ENCODE peak calls at places on chromosomes 5 and 9, in four cellular contexts. One of them, this sample, is unnamed.

GRCh38 chr5:129698661-129699060 is 49.2 kb upstream of the MINAR2 start:
- DNase-seq in stimulated activated CD8-positive, alpha-beta memory T cell treated with anti-CD3 and anti-CD28 coated beads, Interleukin-7, amount 100 ng/mL, for 1 hour: no peak
- DNase-seq in H54: no peak
- DNase-seq in effector CD8-positive, alpha-beta T cell: no peak
- DNase-seq in this sample: no peak

GRCh38 chr9:2174911-2175310 is 159.8 kb downstream of the SMARCA2 start:
- DNase-seq in H54: no peak
- DNase-seq in effector CD8-positive, alpha-beta T cell: no peak
- DNase-seq in stimulated activated CD8-positive, alpha-beta memory T cell treated with anti-CD3 and anti-CD28 coated beads, Interleukin-7, amount 100 ng/mL, for 1 hour: no peak
- DNase-seq in this sample: no peak

GRCh38 chr5:76958976-76959767 is 6.3 kb downstream of the CRHBP start:
- DNase-seq in effector CD8-positive, alpha-beta T cell: no peak
- DNase-seq in stimulated activated CD8-positive, alpha-beta memory T cell treated with anti-CD3 and anti-CD28 coated beads, Interleukin-7, amount 100 ng/mL, for 1 hour: no peak
- DNase-seq in H54: peak
- DNase-seq in this sample: peak

GRCh38 chr9:20087481-20087880 is 298.6 kb upstream of the SLC24A2 start:
- DNase-seq in H54: no peak
- DNase-seq in stimulated activated CD8-positive, alpha-beta memory T cell treated with anti-CD3 and anti-CD28 coated beads, Interleukin-7, amount 100 ng/mL, for 1 hour: no peak
- DNase-seq in effector CD8-positive, alpha-beta T cell: no peak
- DNase-seq in this sample: no peak

GRCh38 chr5:112366987-112367386 is 52.1 kb downstream of the EPB41L4A start:
- DNase-seq in effector CD8-positive, alpha-beta T cell: no peak
- DNase-seq in H54: no peak
- DNase-seq in stimulated activated CD8-positive, alpha-beta memory T cell treated with anti-CD3 and anti-CD28 coated beads, Interleukin-7, amount 100 ng/mL, for 1 hour: no peak
- DNase-seq in this sample: peak

GRCh38 chr9:95188459-95188858 is 129.1 kb downstream of the FANCC start:
- DNase-seq in H54: no peak
- DNase-seq in effector CD8-positive, alpha-beta T cell: no peak
- DNase-seq in stimulated activated CD8-positive, alpha-beta memory T cell treated with anti-CD3 and anti-CD28 coated beads, Interleukin-7, amount 100 ng/mL, for 1 hour: no peak
- DNase-seq in this sample: no peak

GRCh38 chr5:74412064-74412463 is 228.5 kb downstream of the ENC1 start:
- DNase-seq in H54: no peak
- DNase-seq in effector CD8-positive, alpha-beta T cell: no peak
- DNase-seq in stimulated activated CD8-positive, alpha-beta memory T cell treated with anti-CD3 and anti-CD28 coated beads, Interleukin-7, amount 100 ng/mL, for 1 hour: no peak
- DNase-seq in this sample: no peak

GRCh38 chr5:14849516-14850294 is 21.9 kb downstream of the ANKH start:
- DNase-seq in stimulated activated CD8-positive, alpha-beta memory T cell treated with anti-CD3 and anti-CD28 coated beads, Interleukin-7, amount 100 ng/mL, for 1 hour: no peak
- DNase-seq in H54: no peak
- DNase-seq in effector CD8-positive, alpha-beta T cell: no peak
- DNase-seq in this sample: no peak

GRCh38 chr9:70484232-70485130 is 70.0 kb upstream of the KLF9 start:
- DNase-seq in stimulated activated CD8-positive, alpha-beta memory T cell treated with anti-CD3 and anti-CD28 coated beads, Interleukin-7, amount 100 ng/mL, for 1 hour: no peak
- DNase-seq in effector CD8-positive, alpha-beta T cell: no peak
- DNase-seq in H54: peak
- DNase-seq in this sample: peak

GRCh38 chr5:6578676-6579343 is 54.0 kb downstream of the NSUN2 start:
- DNase-seq in H54: no peak
- DNase-seq in stimulated activated CD8-positive, alpha-beta memory T cell treated with anti-CD3 and anti-CD28 coated beads, Interleukin-7, amount 100 ng/mL, for 1 hour: no peak
- DNase-seq in effector CD8-positive, alpha-beta T cell: no peak
- DNase-seq in this sample: peak

GRCh38 chr5:16888694-16889124 is 47.4 kb downstream of the MYO10 start:
- DNase-seq in H54: no peak
- DNase-seq in effector CD8-positive, alpha-beta T cell: no peak
- DNase-seq in stimulated activated CD8-positive, alpha-beta memory T cell treated with anti-CD3 and anti-CD28 coated beads, Interleukin-7, amount 100 ng/mL, for 1 hour: no peak
- DNase-seq in this sample: peak

GRCh38 chr5:147616401-147616800 is 106.5 kb upstream of the DPYSL3 start:
- DNase-seq in stimulated activated CD8-positive, alpha-beta memory T cell treated with anti-CD3 and anti-CD28 coated beads, Interleukin-7, amount 100 ng/mL, for 1 hour: no peak
- DNase-seq in effector CD8-positive, alpha-beta T cell: no peak
- DNase-seq in H54: no peak
- DNase-seq in this sample: no peak

GRCh38 chr5:168661593-168662485 is 82.7 kb upstream of the PANK3 start:
- DNase-seq in effector CD8-positive, alpha-beta T cell: no peak
- DNase-seq in stimulated activated CD8-positive, alpha-beta memory T cell treated with anti-CD3 and anti-CD28 coated beads, Interleukin-7, amount 100 ng/mL, for 1 hour: no peak
- DNase-seq in H54: no peak
- DNase-seq in this sample: no peak

GRCh38 chr9:131361202-131361833 is 32.6 kb upstream of the PRRC2B start:
- DNase-seq in stimulated activated CD8-positive, alpha-beta memory T cell treated with anti-CD3 and anti-CD28 coated beads, Interleukin-7, amount 100 ng/mL, for 1 hour: no peak
- DNase-seq in H54: no peak
- DNase-seq in effector CD8-positive, alpha-beta T cell: peak
- DNase-seq in this sample: peak

GRCh38 chr9:123365881-123366528 is 10.0 kb downstream of the CRB2 start:
- DNase-seq in stimulated activated CD8-positive, alpha-beta memory T cell treated with anti-CD3 and anti-CD28 coated beads, Interleukin-7, amount 100 ng/mL, for 1 hour: no peak
- DNase-seq in H54: no peak
- DNase-seq in effector CD8-positive, alpha-beta T cell: no peak
- DNase-seq in this sample: no peak

GRCh38 chr9:36584626-36585460 is 12.1 kb downstream of the MELK start:
- DNase-seq in stimulated activated CD8-positive, alpha-beta memory T cell treated with anti-CD3 and anti-CD28 coated beads, Interleukin-7, amount 100 ng/mL, for 1 hour: no peak
- DNase-seq in effector CD8-positive, alpha-beta T cell: no peak
- DNase-seq in H54: no peak
- DNase-seq in this sample: peak

GRCh38 chr9:13513710-13514444 is 234.4 kb upstream of the MPDZ start:
- DNase-seq in stimulated activated CD8-positive, alpha-beta memory T cell treated with anti-CD3 and anti-CD28 coated beads, Interleukin-7, amount 100 ng/mL, for 1 hour: no peak
- DNase-seq in H54: no peak
- DNase-seq in effector CD8-positive, alpha-beta T cell: no peak
- DNase-seq in this sample: no peak

GRCh38 chr5:16673241-16673998 is 56.6 kb upstream of the RETREG1 start:
- DNase-seq in stimulated activated CD8-positive, alpha-beta memory T cell treated with anti-CD3 and anti-CD28 coated beads, Interleukin-7, amount 100 ng/mL, for 1 hour: no peak
- DNase-seq in H54: no peak
- DNase-seq in effector CD8-positive, alpha-beta T cell: peak
- DNase-seq in this sample: peak

GRCh38 chr5:147346006-147346561 is 111.3 kb downstream of the STK32A start:
- DNase-seq in H54: no peak
- DNase-seq in stimulated activated CD8-positive, alpha-beta memory T cell treated with anti-CD3 and anti-CD28 coated beads, Interleukin-7, amount 100 ng/mL, for 1 hour: no peak
- DNase-seq in effector CD8-positive, alpha-beta T cell: no peak
- DNase-seq in this sample: no peak

GRCh38 chr5:162886717-162887116 is 550.7 kb upstream of the CCNG1 start:
- DNase-seq in effector CD8-positive, alpha-beta T cell: no peak
- DNase-seq in stimulated activated CD8-positive, alpha-beta memory T cell treated with anti-CD3 and anti-CD28 coated beads, Interleukin-7, amount 100 ng/mL, for 1 hour: no peak
- DNase-seq in H54: no peak
- DNase-seq in this sample: no peak

GRCh38 chr5:86909896-86910295 is 292.2 kb downstream of the COX7C start:
- DNase-seq in stimulated activated CD8-positive, alpha-beta memory T cell treated with anti-CD3 and anti-CD28 coated beads, Interleukin-7, amount 100 ng/mL, for 1 hour: no peak
- DNase-seq in effector CD8-positive, alpha-beta T cell: no peak
- DNase-seq in H54: no peak
- DNase-seq in this sample: no peak

GRCh38 chr9:36023260-36024048 is 13.3 kb upstream of the RECK start:
- DNase-seq in stimulated activated CD8-positive, alpha-beta memory T cell treated with anti-CD3 and anti-CD28 coated beads, Interleukin-7, amount 100 ng/mL, for 1 hour: no peak
- DNase-seq in H54: no peak
- DNase-seq in effector CD8-positive, alpha-beta T cell: peak
- DNase-seq in this sample: peak

GRCh38 chr5:138754699-138755057 is 1.5 kb downstream of the CTNNA1 start:
- DNase-seq in stimulated activated CD8-positive, alpha-beta memory T cell treated with anti-CD3 and anti-CD28 coated beads, Interleukin-7, amount 100 ng/mL, for 1 hour: no peak
- DNase-seq in H54: no peak
- DNase-seq in effector CD8-positive, alpha-beta T cell: no peak
- DNase-seq in this sample: peak

GRCh38 chr5:34717426-34718327 is 61.5 kb downstream of the RAI14 start:
- DNase-seq in effector CD8-positive, alpha-beta T cell: no peak
- DNase-seq in H54: peak
- DNase-seq in stimulated activated CD8-positive, alpha-beta memory T cell treated with anti-CD3 and anti-CD28 coated beads, Interleukin-7, amount 100 ng/mL, for 1 hour: no peak
- DNase-seq in this sample: peak

GRCh38 chr5:54551906-54552305 is 34.3 kb downstream of the SNX18 start:
- DNase-seq in H54: no peak
- DNase-seq in effector CD8-positive, alpha-beta T cell: no peak
- DNase-seq in stimulated activated CD8-positive, alpha-beta memory T cell treated with anti-CD3 and anti-CD28 coated beads, Interleukin-7, amount 100 ng/mL, for 1 hour: no peak
- DNase-seq in this sample: no peak

GRCh38 chr9:2613730-2614271 is 7.8 kb upstream of the VLDLR start:
- DNase-seq in effector CD8-positive, alpha-beta T cell: no peak
- DNase-seq in H54: no peak
- DNase-seq in stimulated activated CD8-positive, alpha-beta memory T cell treated with anti-CD3 and anti-CD28 coated beads, Interleukin-7, amount 100 ng/mL, for 1 hour: no peak
- DNase-seq in this sample: peak

GRCh38 chr5:138463335-138464017 is 1.8 kb upstream of the EGR1 start:
- DNase-seq in stimulated activated CD8-positive, alpha-beta memory T cell treated with anti-CD3 and anti-CD28 coated beads, Interleukin-7, amount 100 ng/mL, for 1 hour: no peak
- DNase-seq in H54: no peak
- DNase-seq in effector CD8-positive, alpha-beta T cell: no peak
- DNase-seq in this sample: peak

This sample was measured in kidney tubule cell.